ENCODE peak calls at places on chromosomes 7 and 10, in ten cellular contexts. B is A172; L is NCI-H1694; T is HCT116; N is H7; W is AG10803; C is stimulated activated CD4-positive, alpha-beta T cell treated with anti-CD3 and anti-CD28 coated beads, Interleukin-1b, Interleukin-23, amount 100 ng/mL, for 48 hours; P is NCI-H2171; J is GM06990; O is left ventricle myocardium inferior. U is an unnamed sample.

GRCh38 chr10:97821308-97822038 is 28.2 kb upstream of the GOLGA7B start:
- DNase-seq in N (peak), L (no peak), C (no peak), W (no peak), B (peak), O (no peak), T (no peak), J (no peak), P (no peak), U (no peak)

GRCh38 chr10:87966454-87966853 is 103.0 kb downstream of the PTEN start:
- DNase-seq in L (no peak), P (no peak), O (no peak), N (no peak), J (no peak), B (no peak), W (peak), C (no peak), T (no peak), U (no peak)

GRCh38 chr7:155344270-155344617 is 46.6 kb downstream of the INSIG1 start:
- DNase-seq in C (peak), L (no peak), J (no peak), T (no peak), O (no peak), P (no peak), W (no peak), B (no peak), N (peak), U (no peak)

GRCh38 chr10:1175956-1176565 is 119.9 kb downstream of the WDR37 start:
- DNase-seq in T (no peak), B (no peak), C (no peak), L (no peak), P (no peak), N (no peak), O (no peak), W (no peak), J (no peak), U (no peak)

GRCh38 chr7:28068811-28069216 is 111.8 kb downstream of the JAZF1 start:
- DNase-seq in W (peak), P (peak), J (no peak), C (no peak), B (no peak), N (no peak), L (no peak), T (no peak), O (no peak), U (no peak)

GRCh38 chr10:46514431-46514861 is 42.0 kb downstream of the GPRIN2 start:
- DNase-seq in N (no peak), J (no peak), T (no peak), P (no peak), W (no peak), L (no peak), O (no peak), B (no peak), C (no peak), U (no peak)

GRCh38 chr7:132575336-132575986 is 809 bp downstream of the PLXNA4 start:
- DNase-seq in T (no peak), N (peak), C (no peak), B (no peak), P (peak), O (peak), W (peak), J (no peak), L (peak), U (peak)

GRCh38 chr7:158317238-158318205 is 270.1 kb downstream of the PTPRN2 start:
- DNase-seq in N (peak), O (no peak), J (no peak), B (no peak), W (no peak), L (no peak), T (no peak), P (no peak), C (no peak), U (no peak)

GRCh38 chr7:8147004-8147403 is 115.0 kb downstream of the ICA1 start:
- DNase-seq in W (no peak), N (peak), B (no peak), P (no peak), C (no peak), J (no peak), L (no peak), O (no peak), T (no peak), U (no peak)

GRCh38 chr7:16129431-16130126 is 291.8 kb downstream of the CRPPA start:
- DNase-seq in C (no peak), B (peak), T (peak), P (peak), O (no peak), J (no peak), L (no peak), N (no peak), W (peak), U (no peak)

GRCh38 chr10:21527634-21528451 is 2.4 kb upstream of the SKIDA1 start:
- DNase-seq in J (no peak), L (peak), C (no peak), T (no peak), O (no peak), W (peak), P (no peak), B (peak), N (no peak), U (no peak)

GRCh38 chr10:99782447-99783286 is at the start of gene ABCC2:
- DNase-seq in J (no peak), O (no peak), P (no peak), B (no peak), N (no peak), C (no peak), W (no peak), T (no peak), L (no peak), U (no peak)

U was measured in kidney.